ENCODE peak calls at places on chromosomes 5 and 9, in six cellular contexts. J, H, W, S, K and E are unnamed samples.

GRCh38 chr5:38447786-38448185 is 108.7 kb downstream of the LIFR start:
- DNase-seq in J (no peak), H (no peak), W (no peak), S (no peak), K (no peak), E (no peak)

GRCh38 chr9:91847576-91847975 is 102.5 kb downstream of the ROR2 start:
- DNase-seq in J (no peak), H (no peak), W (no peak), S (no peak), K (peak), E (no peak)

GRCh38 chr9:92180669-92181181 is 65.5 kb upstream of the SPTLC1 start:
- DNase-seq in J (peak), H (peak), W (no peak), S (peak), K (peak), E (no peak)

GRCh38 chr5:148224131-148224742 is 14.1 kb upstream of the MARCOL start:
- DNase-seq in J (no peak), H (no peak), W (no peak), S (no peak), K (no peak), E (no peak)

GRCh38 chr5:124677376-124677998 is 69.0 kb downstream of the ZNF608 start:
- DNase-seq in J (no peak), H (no peak), W (no peak), S (peak), K (no peak), E (peak)

GRCh38 chr5:43305948-43306563 is 7.2 kb downstream of the HMGCS1 start:
- DNase-seq in J (peak), H (peak), W (peak), S (peak), K (peak), E (no peak)

GRCh38 chr5:78627175-78627574 is 21.4 kb downstream of the LHFPL2 start:
- DNase-seq in J (peak), H (no peak), W (no peak), S (no peak), K (peak), E (no peak)

GRCh38 chr5:132363431-132364112 is 5.9 kb upstream of the SLC22A5 start:
- DNase-seq in J (peak), H (no peak), W (no peak), S (no peak), K (peak), E (no peak)

GRCh38 chr5:143383988-143384387 is 19.5 kb downstream of the NR3C1 start:
- DNase-seq in J (no peak), H (no peak), W (no peak), S (no peak), K (no peak), E (no peak)

GRCh38 chr9:120507936-120508510 is 71.9 kb downstream of the CDK5RAP2 start:
- DNase-seq in J (peak), H (no peak), W (no peak), S (no peak), K (peak), E (no peak)

GRCh38 chr9:37921546-37922300 is 17.8 kb upstream of the SLC25A51 start:
- DNase-seq in J (no peak), H (no peak), W (no peak), S (no peak), K (peak), E (no peak)

GRCh38 chr5:150490754-150491153 is 17.2 kb upstream of the NDST1 start:
- DNase-seq in J (peak), H (no peak), W (no peak), S (no peak), K (no peak), E (no peak)

GRCh38 chr9:126532019-126532462 is 81.7 kb upstream of the LMX1B start:
- DNase-seq in J (no peak), H (no peak), W (no peak), S (no peak), K (no peak), E (no peak)

GRCh38 chr5:181161534-181162175 is 14.3 kb downstream of the OR2V2 start:
- DNase-seq in J (peak), H (no peak), W (no peak), S (no peak), K (no peak), E (no peak)

GRCh38 chr9:82553654-82554366 is 509.1 kb downstream of the RASEF start:
- DNase-seq in J (no peak), H (no peak), W (no peak), S (no peak), K (peak), E (no peak)

GRCh38 chr9:136799854-136800657 is 3.9 kb downstream of the CCDC183 start:
- DNase-seq in J (peak), H (peak), W (peak), S (peak), K (no peak), E (no peak)

GRCh38 chr5:139654875-139655491 is 6.8 kb downstream of the CXXC5 start:
- DNase-seq in J (no peak), H (no peak), W (no peak), S (no peak), K (no peak), E (no peak)

GRCh38 chr9:99828417-99829176 is 6.9 kb downstream of the NR4A3 start:
- DNase-seq in J (no peak), H (no peak), W (no peak), S (no peak), K (no peak), E (no peak)

GRCh38 chr9:123225374-123225813 is 43.0 kb downstream of the STRBP start:
- DNase-seq in J (peak), H (peak), W (no peak), S (peak), K (peak), E (no peak)

GRCh38 chr9:1922026-1922425 is 93.1 kb upstream of the SMARCA2 start:
- DNase-seq in J (no peak), H (no peak), W (no peak), S (no peak), K (no peak), E (no peak)

GRCh38 chr5:173765030-173765644 is 123.0 kb upstream of the CPEB4 start:
- DNase-seq in J (no peak), H (no peak), W (no peak), S (no peak), K (no peak), E (no peak)

GRCh38 chr5:65032250-65032649 is 263.5 kb downstream of the CWC27 start:
- DNase-seq in J (no peak), H (no peak), W (no peak), S (no peak), K (peak), E (no peak)

GRCh38 chr9:78115073-78115472 is 83.5 kb upstream of the GNAQ start:
- DNase-seq in J (peak), H (no peak), W (no peak), S (no peak), K (no peak), E (no peak)

GRCh38 chr5:36152324-36153298 is 700 bp downstream of the SKP2 start:
- DNase-seq in J (peak), H (no peak), W (peak), S (peak), K (peak), E (no peak)

GRCh38 chr5:112174959-112175594 is 244.0 kb downstream of the EPB41L4A start:
- DNase-seq in J (peak), H (peak), W (peak), S (peak), K (no peak), E (no peak)

GRCh38 chr9:91176426-91176825 is 185.3 kb downstream of the AUH start:
- DNase-seq in J (no peak), H (no peak), W (no peak), S (no peak), K (no peak), E (no peak)

GRCh38 chr5:56594821-56595220 is 220.5 kb upstream of the MAP3K1 start:
- DNase-seq in J (no peak), H (no peak), W (no peak), S (no peak), K (no peak), E (no peak)

GRCh38 chr9:90805006-90805993 is 3.7 kb downstream of the SYK start:
- DNase-seq in J (peak), H (peak), W (peak), S (peak), K (no peak), E (no peak)

GRCh38 chr9:132247942-132248341 is 86.1 kb downstream of the NTNG2 start:
- DNase-seq in J (no peak), H (no peak), W (no peak), S (no peak), K (no peak), E (no peak)

GRCh38 chr9:33297455-33297854 is 7.1 kb downstream of the NFX1 start:
- DNase-seq in J (peak), H (no peak), W (peak), S (no peak), K (no peak), E (no peak)

GRCh38 chr5:156515121-156515520 is 188.2 kb downstream of the SGCD start:
- DNase-seq in J (no peak), H (no peak), W (no peak), S (no peak), K (no peak), E (no peak)

GRCh38 chr9:93290495-93291434 is 106.8 kb downstream of the WNK2 start:
- DNase-seq in J (no peak), H (no peak), W (no peak), S (no peak), K (no peak), E (no peak)

GRCh38 chr5:78533356-78533755 is 115.2 kb downstream of the LHFPL2 start:
- DNase-seq in J (peak), H (peak), W (no peak), S (peak), K (no peak), E (no peak)

GRCh38 chr5:143642791-143643190 is 169.2 kb upstream of the HMHB1 start:
- DNase-seq in J (no peak), H (no peak), W (no peak), S (no peak), K (peak), E (no peak)

GRCh38 chr9:84397822-84398221 is 57.3 kb upstream of the SLC28A3 start:
- DNase-seq in J (peak), H (no peak), W (no peak), S (no peak), K (peak), E (no peak)

GRCh38 chr5:43900974-43901373 is 298.0 kb downstream of the NNT start:
- DNase-seq in J (no peak), H (no peak), W (no peak), S (no peak), K (no peak), E (no peak)

GRCh38 chr9:133051966-133052539 is 9.7 kb upstream of the CEL start:
- DNase-seq in J (no peak), H (no peak), W (no peak), S (no peak), K (no peak), E (no peak)

GRCh38 chr5:172669808-172670402 is 28.8 kb downstream of the NEURL1B start:
- DNase-seq in J (no peak), H (no peak), W (no peak), S (no peak), K (no peak), E (no peak)